ENCODE peak calls at places on chromosome 2, in five cellular contexts. F is astrocyte of the hippocampus, W is pancreas, C is RCC 7860, Q is NCI-H1417. X is an unnamed sample.

GRCh38 chr2:86397989-86398388 is 43.2 kb upstream of the KDM3A start:
- DNase-seq in F (peak; percentile 10), W (no peak), Q (no peak), C (no peak), X (no peak)

GRCh38 chr2:110678457-110679336 is 834 bp upstream of the BUB1 start:
- DNase-seq in W (peak; percentile 28), C (no peak), F (peak; percentile 55), Q (no peak), X (no peak)

GRCh38 chr2:196337618-196337953 is 166.2 kb upstream of the STK17B start:
- DNase-seq in F (no peak), Q (no peak), W (no peak), C (no peak), X (no peak)

GRCh38 chr2:24926602-24927252 is 6.7 kb upstream of the ADCY3 start:
- DNase-seq in Q (no peak), F (peak; percentile 39), C (no peak), W (no peak), X (no peak)

GRCh38 chr2:173970421-173971042 is 5.4 kb upstream of the SP3 start:
- DNase-seq in W (no peak), F (no peak), Q (no peak), C (no peak), X (no peak)

GRCh38 chr2:47483191-47483590 is 80.2 kb downstream of the MSH2 start:
- DNase-seq in C (no peak), W (no peak), F (no peak), Q (no peak), X (no peak)

GRCh38 chr2:111950241-111950640 is 51.8 kb downstream of the MERTK start:
- DNase-seq in C (no peak), W (no peak), Q (no peak), F (no peak), X (no peak)

GRCh38 chr2:138035597-138036217 is 71.4 kb downstream of the HNMT start:
- DNase-seq in W (no peak), C (no peak), Q (no peak), F (no peak), X (no peak)

GRCh38 chr2:11014026-11014425 is 102.3 kb downstream of the KCNF1 start:
- DNase-seq in Q (no peak), C (no peak), W (no peak), F (no peak), X (no peak)

GRCh38 chr2:70958759-70959158 is 19.7 kb upstream of the ANKRD53 start:
- DNase-seq in F (no peak), C (no peak), Q (no peak), W (peak; percentile 5), X (no peak)

GRCh38 chr2:215532844-215533243 is 97.0 kb upstream of the FN1 start:
- DNase-seq in Q (no peak), F (no peak), W (no peak), C (no peak), X (no peak)

GRCh38 chr2:109631741-109632140 is 17.6 kb downstream of the SOWAHC start:
- DNase-seq in F (no peak), Q (no peak), W (no peak), C (no peak), X (no peak)

GRCh38 chr2:132876745-132877391 is 206.9 kb upstream of the LYPD1 start:
- DNase-seq in C (no peak), Q (no peak), W (no peak), F (no peak), X (no peak)